ENCODE peak calls at places on chromosomes 6 and 20, in six cellular contexts. One of them, this sample, is unnamed.

GRCh38 chr6:165922309-165922794 is 245.3 kb downstream of the TBXT start:
- DNase-seq in NCI-H345: no peak
- DNase-seq in G401: peak
- DNase-seq in T-helper 9 cell: no peak
- DNase-seq in EL: peak
- DNase-seq in NCI-H1092 treated with DMSO at 0.1 percent for 48 hours: no peak
- DNase-seq in this sample: no peak

GRCh38 chr20:44576297-44576696 is 6.1 kb upstream of the PKIG start:
- DNase-seq in NCI-H345: no peak
- DNase-seq in G401: no peak
- DNase-seq in T-helper 9 cell: no peak
- DNase-seq in EL: peak
- DNase-seq in NCI-H1092 treated with DMSO at 0.1 percent for 48 hours: peak
- DNase-seq in this sample: no peak

GRCh38 chr6:90135672-90136071 is 161.0 kb downstream of the BACH2 start:
- DNase-seq in NCI-H345: no peak
- DNase-seq in G401: no peak
- DNase-seq in T-helper 9 cell: no peak
- DNase-seq in EL: peak
- DNase-seq in NCI-H1092 treated with DMSO at 0.1 percent for 48 hours: no peak
- DNase-seq in this sample: no peak

GRCh38 chr6:40789143-40789764 is 202.1 kb upstream of the LRFN2 start:
- DNase-seq in NCI-H345: no peak
- DNase-seq in G401: no peak
- DNase-seq in T-helper 9 cell: no peak
- DNase-seq in EL: no peak
- DNase-seq in NCI-H1092 treated with DMSO at 0.1 percent for 48 hours: no peak
- DNase-seq in this sample: peak

GRCh38 chr6:118864330-118865166 is 29.4 kb upstream of the ASF1A start:
- DNase-seq in NCI-H345: no peak
- DNase-seq in G401: no peak
- DNase-seq in T-helper 9 cell: no peak
- DNase-seq in EL: no peak
- DNase-seq in NCI-H1092 treated with DMSO at 0.1 percent for 48 hours: no peak
- DNase-seq in this sample: no peak

GRCh38 chr6:148324297-148325007 is 18.2 kb upstream of the SASH1 start:
- DNase-seq in NCI-H345: no peak
- DNase-seq in G401: no peak
- DNase-seq in T-helper 9 cell: no peak
- DNase-seq in EL: peak
- DNase-seq in NCI-H1092 treated with DMSO at 0.1 percent for 48 hours: no peak
- DNase-seq in this sample: no peak

GRCh38 chr6:158849899-158850806 is 31.0 kb upstream of the EZR start:
- DNase-seq in NCI-H345: peak
- DNase-seq in G401: no peak
- DNase-seq in T-helper 9 cell: peak
- DNase-seq in EL: peak
- DNase-seq in NCI-H1092 treated with DMSO at 0.1 percent for 48 hours: peak
- DNase-seq in this sample: peak

GRCh38 chr20:57716202-57716601 is 6.4 kb upstream of the PMEPA1 start:
- DNase-seq in NCI-H345: no peak
- DNase-seq in G401: no peak
- DNase-seq in T-helper 9 cell: no peak
- DNase-seq in EL: peak
- DNase-seq in NCI-H1092 treated with DMSO at 0.1 percent for 48 hours: no peak
- DNase-seq in this sample: no peak

GRCh38 chr20:33518071-33518470 is 28.2 kb downstream of the CBFA2T2 start:
- DNase-seq in NCI-H345: no peak
- DNase-seq in G401: no peak
- DNase-seq in T-helper 9 cell: no peak
- DNase-seq in EL: peak
- DNase-seq in NCI-H1092 treated with DMSO at 0.1 percent for 48 hours: no peak
- DNase-seq in this sample: no peak

GRCh38 chr6:3351105-3351676 is 92.4 kb downstream of the PSMG4 start:
- DNase-seq in NCI-H345: no peak
- DNase-seq in G401: no peak
- DNase-seq in T-helper 9 cell: no peak
- DNase-seq in EL: no peak
- DNase-seq in NCI-H1092 treated with DMSO at 0.1 percent for 48 hours: peak
- DNase-seq in this sample: no peak

GRCh38 chr20:48828734-48829460 is 1.1 kb upstream of the PREX1 start:
- DNase-seq in NCI-H345: no peak
- DNase-seq in G401: no peak
- DNase-seq in T-helper 9 cell: no peak
- DNase-seq in EL: no peak
- DNase-seq in NCI-H1092 treated with DMSO at 0.1 percent for 48 hours: no peak
- DNase-seq in this sample: no peak

GRCh38 chr6:71205336-71205956 is 83.2 kb upstream of the OGFRL1 start:
- DNase-seq in NCI-H345: no peak
- DNase-seq in G401: no peak
- DNase-seq in T-helper 9 cell: no peak
- DNase-seq in EL: peak
- DNase-seq in NCI-H1092 treated with DMSO at 0.1 percent for 48 hours: no peak
- DNase-seq in this sample: no peak

GRCh38 chr20:56385130-56385529 is 6.9 kb downstream of the AURKA start:
- DNase-seq in NCI-H345: no peak
- DNase-seq in G401: no peak
- DNase-seq in T-helper 9 cell: no peak
- DNase-seq in EL: no peak
- DNase-seq in NCI-H1092 treated with DMSO at 0.1 percent for 48 hours: no peak
- DNase-seq in this sample: no peak

GRCh38 chr6:110255356-110255755 is 75.1 kb downstream of the CDC40 start:
- DNase-seq in NCI-H345: no peak
- DNase-seq in G401: no peak
- DNase-seq in T-helper 9 cell: no peak
- DNase-seq in EL: peak
- DNase-seq in NCI-H1092 treated with DMSO at 0.1 percent for 48 hours: no peak
- DNase-seq in this sample: no peak

GRCh38 chr6:163162007-163162873 is 252.3 kb upstream of the QKI start:
- DNase-seq in NCI-H345: no peak
- DNase-seq in G401: no peak
- DNase-seq in T-helper 9 cell: no peak
- DNase-seq in EL: no peak
- DNase-seq in NCI-H1092 treated with DMSO at 0.1 percent for 48 hours: no peak
- DNase-seq in this sample: no peak

GRCh38 chr20:35181731-35182130 is 9.9 kb downstream of the PROCR start:
- DNase-seq in NCI-H345: no peak
- DNase-seq in G401: no peak
- DNase-seq in T-helper 9 cell: no peak
- DNase-seq in EL: no peak
- DNase-seq in NCI-H1092 treated with DMSO at 0.1 percent for 48 hours: no peak
- DNase-seq in this sample: no peak

GRCh38 chr20:53956013-53956715 is 114.2 kb downstream of the BCAS1 start:
- DNase-seq in NCI-H345: no peak
- DNase-seq in G401: no peak
- DNase-seq in T-helper 9 cell: no peak
- DNase-seq in EL: no peak
- DNase-seq in NCI-H1092 treated with DMSO at 0.1 percent for 48 hours: no peak
- DNase-seq in this sample: no peak

GRCh38 chr6:139376604-139377218 is 2.3 kb upstream of the CITED2 start:
- DNase-seq in NCI-H345: no peak
- DNase-seq in G401: peak
- DNase-seq in T-helper 9 cell: no peak
- DNase-seq in EL: peak
- DNase-seq in NCI-H1092 treated with DMSO at 0.1 percent for 48 hours: no peak
- DNase-seq in this sample: no peak

GRCh38 chr6:69286341-69286740 is 510.5 kb downstream of the LMBRD1 start:
- DNase-seq in NCI-H345: peak
- DNase-seq in G401: peak
- DNase-seq in T-helper 9 cell: no peak
- DNase-seq in EL: no peak
- DNase-seq in NCI-H1092 treated with DMSO at 0.1 percent for 48 hours: peak
- DNase-seq in this sample: no peak

GRCh38 chr6:75217203-75217602 is 11.3 kb upstream of the COL12A1 start:
- DNase-seq in NCI-H345: no peak
- DNase-seq in G401: no peak
- DNase-seq in T-helper 9 cell: no peak
- DNase-seq in EL: peak
- DNase-seq in NCI-H1092 treated with DMSO at 0.1 percent for 48 hours: no peak
- DNase-seq in this sample: no peak

GRCh38 chr20:57483287-57484050 is 41.5 kb downstream of the CTCFL start:
- DNase-seq in NCI-H345: no peak
- DNase-seq in G401: no peak
- DNase-seq in T-helper 9 cell: no peak
- DNase-seq in EL: no peak
- DNase-seq in NCI-H1092 treated with DMSO at 0.1 percent for 48 hours: no peak
- DNase-seq in this sample: no peak

GRCh38 chr6:11278207-11278559 is 45.7 kb upstream of the NEDD9 start:
- DNase-seq in NCI-H345: no peak
- DNase-seq in G401: no peak
- DNase-seq in T-helper 9 cell: no peak
- DNase-seq in EL: no peak
- DNase-seq in NCI-H1092 treated with DMSO at 0.1 percent for 48 hours: no peak
- DNase-seq in this sample: peak

GRCh38 chr6:35731414-35731735 is 5.5 kb upstream of the ARMC12 start:
- DNase-seq in NCI-H345: peak
- DNase-seq in G401: peak
- DNase-seq in T-helper 9 cell: peak
- DNase-seq in EL: peak
- DNase-seq in NCI-H1092 treated with DMSO at 0.1 percent for 48 hours: peak
- DNase-seq in this sample: peak

GRCh38 chr20:17985388-17986018 is 16.7 kb downstream of the MGME1 start:
- DNase-seq in NCI-H345: no peak
- DNase-seq in G401: no peak
- DNase-seq in T-helper 9 cell: no peak
- DNase-seq in EL: no peak
- DNase-seq in NCI-H1092 treated with DMSO at 0.1 percent for 48 hours: no peak
- DNase-seq in this sample: no peak

GRCh38 chr6:96837138-96837971 is at the start of gene GPR63:
- DNase-seq in NCI-H345: peak
- DNase-seq in G401: peak
- DNase-seq in T-helper 9 cell: peak
- DNase-seq in EL: peak
- DNase-seq in NCI-H1092 treated with DMSO at 0.1 percent for 48 hours: peak
- DNase-seq in this sample: peak